ENCODE peak calls at places on chromosome 20, in eight cellular contexts. One of them, this sample, is unnamed.

GRCh38 chr20:8043687-8044278 is 24.2 kb upstream of the TMX4 start:
- DNase-seq in PC-3: peak
- DNase-seq in GM23248: peak
- DNase-seq in neural progenitor cell: peak
- DNase-seq in MM.1S: peak
- DNase-seq in HCT116: peak
- DNase-seq in hepatocyte: peak
- DNase-seq in GM23338: peak
- DNase-seq in this sample: peak

GRCh38 chr20:52457826-52458225 is 266.2 kb upstream of the ZFP64 start:
- DNase-seq in PC-3: peak
- DNase-seq in GM23248: peak
- DNase-seq in neural progenitor cell: no peak
- DNase-seq in MM.1S: no peak
- DNase-seq in HCT116: no peak
- DNase-seq in hepatocyte: peak
- DNase-seq in GM23338: no peak
- DNase-seq in this sample: no peak

GRCh38 chr20:10090588-10091166 is 55.9 kb downstream of the ANKEF1 start:
- DNase-seq in PC-3: peak
- DNase-seq in GM23248: peak
- DNase-seq in neural progenitor cell: peak
- DNase-seq in MM.1S: peak
- DNase-seq in HCT116: peak
- DNase-seq in hepatocyte: peak
- DNase-seq in GM23338: peak
- DNase-seq in this sample: peak

GRCh38 chr20:48626226-48626937 is 201.4 kb downstream of the PREX1 start:
- DNase-seq in PC-3: no peak
- DNase-seq in GM23248: no peak
- DNase-seq in neural progenitor cell: no peak
- DNase-seq in MM.1S: no peak
- DNase-seq in HCT116: no peak
- DNase-seq in hepatocyte: no peak
- DNase-seq in GM23338: no peak
- DNase-seq in this sample: no peak

GRCh38 chr20:7392551-7392950 is 547.7 kb downstream of the HAO1 start:
- DNase-seq in PC-3: no peak
- DNase-seq in GM23248: peak
- DNase-seq in neural progenitor cell: no peak
- DNase-seq in MM.1S: no peak
- DNase-seq in HCT116: no peak
- DNase-seq in hepatocyte: no peak
- DNase-seq in GM23338: no peak
- DNase-seq in this sample: no peak

GRCh38 chr20:62489186-62489939 is 13.6 kb upstream of the GATA5 start:
- DNase-seq in PC-3: peak
- DNase-seq in GM23248: peak
- DNase-seq in neural progenitor cell: no peak
- DNase-seq in MM.1S: no peak
- DNase-seq in HCT116: no peak
- DNase-seq in hepatocyte: peak
- DNase-seq in GM23338: no peak
- DNase-seq in this sample: no peak

GRCh38 chr20:25059866-25060465 is 2.0 kb upstream of the ACSS1 start:
- DNase-seq in PC-3: peak
- DNase-seq in GM23248: no peak
- DNase-seq in neural progenitor cell: no peak
- DNase-seq in MM.1S: no peak
- DNase-seq in HCT116: no peak
- DNase-seq in hepatocyte: no peak
- DNase-seq in GM23338: no peak
- DNase-seq in this sample: no peak

GRCh38 chr20:11094196-11094595 is 420.4 kb upstream of the JAG1 start:
- DNase-seq in PC-3: no peak
- DNase-seq in GM23248: no peak
- DNase-seq in neural progenitor cell: no peak
- DNase-seq in MM.1S: no peak
- DNase-seq in HCT116: no peak
- DNase-seq in hepatocyte: no peak
- DNase-seq in GM23338: no peak
- DNase-seq in this sample: no peak

GRCh38 chr20:2610941-2611720 is 41.3 kb upstream of the NOP56 start:
- DNase-seq in PC-3: peak
- DNase-seq in GM23248: no peak
- DNase-seq in neural progenitor cell: no peak
- DNase-seq in MM.1S: no peak
- DNase-seq in HCT116: no peak
- DNase-seq in hepatocyte: no peak
- DNase-seq in GM23338: no peak
- DNase-seq in this sample: no peak

GRCh38 chr20:50369225-50370035 is 140.8 kb upstream of the PTPN1 start:
- DNase-seq in PC-3: no peak
- DNase-seq in GM23248: no peak
- DNase-seq in neural progenitor cell: no peak
- DNase-seq in MM.1S: no peak
- DNase-seq in HCT116: no peak
- DNase-seq in hepatocyte: peak
- DNase-seq in GM23338: no peak
- DNase-seq in this sample: no peak

GRCh38 chr20:35329435-35330139 is 37.4 kb upstream of the FAM83C start:
- DNase-seq in PC-3: peak
- DNase-seq in GM23248: peak
- DNase-seq in neural progenitor cell: peak
- DNase-seq in MM.1S: peak
- DNase-seq in HCT116: no peak
- DNase-seq in hepatocyte: peak
- DNase-seq in GM23338: peak
- DNase-seq in this sample: peak

GRCh38 chr20:56504373-56505005 is 20.1 kb upstream of the FAM209A start:
- DNase-seq in PC-3: no peak
- DNase-seq in GM23248: peak
- DNase-seq in neural progenitor cell: peak
- DNase-seq in MM.1S: no peak
- DNase-seq in HCT116: no peak
- DNase-seq in hepatocyte: no peak
- DNase-seq in GM23338: peak
- DNase-seq in this sample: no peak

GRCh38 chr20:50575869-50576720 is 65.9 kb downstream of the PTPN1 start:
- DNase-seq in PC-3: peak
- DNase-seq in GM23248: peak
- DNase-seq in neural progenitor cell: peak
- DNase-seq in MM.1S: no peak
- DNase-seq in HCT116: peak
- DNase-seq in hepatocyte: peak
- DNase-seq in GM23338: peak
- DNase-seq in this sample: peak

GRCh38 chr20:18267815-18268214 is 20.5 kb upstream of the ZNF133 start:
- DNase-seq in PC-3: no peak
- DNase-seq in GM23248: no peak
- DNase-seq in neural progenitor cell: peak
- DNase-seq in MM.1S: no peak
- DNase-seq in HCT116: no peak
- DNase-seq in hepatocyte: no peak
- DNase-seq in GM23338: peak
- DNase-seq in this sample: no peak

GRCh38 chr20:37987602-37988290 is 45.5 kb downstream of the TTI1 start:
- DNase-seq in PC-3: no peak
- DNase-seq in GM23248: no peak
- DNase-seq in neural progenitor cell: no peak
- DNase-seq in MM.1S: no peak
- DNase-seq in HCT116: no peak
- DNase-seq in hepatocyte: peak
- DNase-seq in GM23338: no peak
- DNase-seq in this sample: no peak

GRCh38 chr20:25525857-25526256 is 59.5 kb downstream of the NINL start:
- DNase-seq in PC-3: peak
- DNase-seq in GM23248: peak
- DNase-seq in neural progenitor cell: no peak
- DNase-seq in MM.1S: no peak
- DNase-seq in HCT116: no peak
- DNase-seq in hepatocyte: peak
- DNase-seq in GM23338: no peak
- DNase-seq in this sample: no peak

GRCh38 chr20:36148439-36148838 is 6.1 kb upstream of the EPB41L1 start:
- DNase-seq in PC-3: no peak
- DNase-seq in GM23248: no peak
- DNase-seq in neural progenitor cell: no peak
- DNase-seq in MM.1S: no peak
- DNase-seq in HCT116: no peak
- DNase-seq in hepatocyte: no peak
- DNase-seq in GM23338: no peak
- DNase-seq in this sample: no peak

GRCh38 chr20:53487453-53487852 is 106.2 kb downstream of the ZNF217 start:
- DNase-seq in PC-3: no peak
- DNase-seq in GM23248: no peak
- DNase-seq in neural progenitor cell: no peak
- DNase-seq in MM.1S: no peak
- DNase-seq in HCT116: no peak
- DNase-seq in hepatocyte: no peak
- DNase-seq in GM23338: no peak
- DNase-seq in this sample: no peak

DNA sequence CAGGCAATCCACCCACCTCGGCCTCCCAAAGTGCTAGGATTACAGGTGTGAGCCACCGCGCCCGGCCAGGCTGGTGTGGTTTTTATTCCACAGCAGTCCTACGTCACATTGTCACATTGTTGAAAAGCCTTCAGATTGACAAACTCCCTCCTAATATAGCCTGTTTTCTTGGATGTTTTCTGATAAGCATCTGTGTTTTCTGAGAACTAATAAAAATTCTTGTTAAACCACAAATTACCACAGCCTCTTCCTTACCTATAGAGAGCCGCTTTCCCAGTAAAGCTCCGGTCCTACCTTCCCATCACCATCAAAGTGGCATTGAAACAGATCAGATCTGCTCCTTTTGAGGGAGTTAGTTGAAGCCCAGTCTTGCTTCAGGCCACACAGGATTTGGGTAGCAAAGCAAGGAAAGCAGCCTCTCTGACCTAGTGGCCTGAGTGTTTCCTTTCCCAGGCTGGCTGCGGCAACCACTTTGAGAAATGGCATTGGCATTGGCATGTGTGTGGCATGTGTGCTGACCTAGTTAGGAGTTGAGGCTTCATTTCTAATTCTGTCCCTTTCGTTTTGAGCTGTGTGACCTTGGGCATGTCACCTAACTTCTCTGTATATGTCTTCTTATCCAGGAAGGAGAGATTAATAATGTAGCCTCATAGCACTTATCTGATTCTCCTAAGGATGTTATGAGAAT is 1.7 kb upstream of the PKIG start:
- DNase-seq in PC-3: peak
- DNase-seq in GM23248: no peak
- DNase-seq in neural progenitor cell: no peak
- DNase-seq in MM.1S: no peak
- DNase-seq in HCT116: no peak
- DNase-seq in hepatocyte: no peak
- DNase-seq in GM23338: no peak
- DNase-seq in this sample: no peak
- TF ChIP-seq EZH2phosphoT487 in PC-3: no peak
- TF ChIP-seq EZH2phosphoT487 in GM23248: no peak
- TF ChIP-seq EZH2phosphoT487 in neural progenitor cell: no peak
- TF ChIP-seq EZH2phosphoT487 in MM.1S: no peak
- TF ChIP-seq EZH2phosphoT487 in HCT116: no peak
- TF ChIP-seq EZH2phosphoT487 in hepatocyte: no peak
- TF ChIP-seq EZH2phosphoT487 in GM23338: no peak
- TF ChIP-seq EZH2phosphoT487 in this sample: no peak

GRCh38 chr20:4439461-4439860 is 282.2 kb upstream of the PRND start:
- DNase-seq in PC-3: no peak
- DNase-seq in GM23248: no peak
- DNase-seq in neural progenitor cell: no peak
- DNase-seq in MM.1S: no peak
- DNase-seq in HCT116: no peak
- DNase-seq in hepatocyte: no peak
- DNase-seq in GM23338: no peak
- DNase-seq in this sample: no peak
- H3K4me2 ChIP-seq in PC-3: no peak
- H3K4me2 ChIP-seq in GM23248: no peak
- H3K4me2 ChIP-seq in neural progenitor cell: no peak
- H3K4me2 ChIP-seq in MM.1S: no peak
- H3K4me2 ChIP-seq in HCT116: no peak
- H3K4me2 ChIP-seq in hepatocyte: no peak
- H3K4me2 ChIP-seq in GM23338: no peak
- H3K4me2 ChIP-seq in this sample: no peak

DNA sequence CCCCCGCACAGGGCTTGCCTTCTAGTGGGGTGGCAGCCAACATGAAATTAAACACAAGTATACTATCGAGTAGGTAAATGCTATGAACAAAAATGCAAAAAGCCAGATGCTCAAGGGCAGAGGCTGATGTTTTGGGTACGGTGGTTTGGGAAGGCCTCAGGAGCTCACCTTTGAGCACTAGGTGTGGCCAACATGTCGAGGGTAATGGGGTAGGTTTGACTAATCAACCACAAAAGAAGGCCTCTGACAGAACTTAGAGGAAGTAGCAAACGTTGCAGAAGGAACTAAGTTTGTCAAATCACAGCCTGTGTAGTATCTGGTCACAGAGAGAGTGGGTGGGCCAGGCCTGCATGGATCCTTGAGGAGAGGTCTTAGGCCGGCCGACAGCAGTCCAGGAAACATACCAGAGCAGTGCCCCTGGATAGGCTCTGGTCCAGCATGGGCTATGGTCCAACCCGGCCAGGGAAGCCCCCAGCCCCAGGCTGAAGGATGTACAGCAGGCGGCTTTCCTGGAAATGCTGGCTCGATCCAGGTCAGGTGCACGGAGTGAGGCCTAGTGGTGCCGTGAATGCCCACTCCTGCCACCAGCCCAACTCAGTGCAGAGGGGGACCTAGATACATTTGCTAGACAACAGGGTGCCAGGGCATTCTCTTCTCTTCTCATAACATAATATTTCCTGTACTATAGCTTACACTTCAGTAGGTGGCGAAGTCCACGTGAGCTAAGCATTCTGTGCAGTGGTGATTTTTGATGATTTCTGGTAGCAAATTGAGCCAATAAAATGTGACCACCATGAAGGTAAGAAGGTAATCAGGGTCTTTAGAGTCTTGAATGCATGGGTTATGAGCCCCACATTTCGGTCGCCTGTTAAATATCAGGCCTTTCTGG is 56.3 kb upstream of the CD93 start:
- DNase-seq in PC-3: peak
- DNase-seq in GM23248: no peak
- DNase-seq in neural progenitor cell: no peak
- DNase-seq in MM.1S: no peak
- DNase-seq in HCT116: no peak
- DNase-seq in hepatocyte: no peak
- DNase-seq in GM23338: no peak
- DNase-seq in this sample: no peak
- H3K27ac ChIP-seq in PC-3: peak
- H3K27ac ChIP-seq in GM23248: peak
- H3K27ac ChIP-seq in neural progenitor cell: no peak
- H3K27ac ChIP-seq in MM.1S: no peak
- H3K27ac ChIP-seq in HCT116: no peak
- H3K27ac ChIP-seq in hepatocyte: peak
- H3K27ac ChIP-seq in GM23338: no peak
- H3K27ac ChIP-seq in this sample: no peak

DNA sequence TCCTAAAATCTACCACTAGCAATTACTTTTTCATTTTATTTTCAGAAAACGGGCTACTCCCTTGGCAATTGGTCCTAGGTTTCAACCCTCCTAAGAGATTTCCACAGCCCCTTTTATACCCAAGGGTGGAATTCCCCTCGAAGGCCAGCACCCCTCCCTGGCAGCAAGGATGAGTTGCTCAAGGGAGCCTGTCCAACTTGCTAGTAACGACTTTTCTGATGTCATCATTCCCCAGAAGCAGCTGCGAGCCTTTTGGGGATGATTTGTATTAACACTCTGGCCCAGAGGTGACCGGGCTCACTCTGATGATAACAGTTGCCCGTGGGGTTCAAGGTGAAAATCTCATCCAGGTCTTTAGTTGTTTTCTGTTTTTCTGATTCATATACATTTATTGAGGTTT is 30.7 kb upstream of the NAA20 start:
- DNase-seq in PC-3: no peak
- DNase-seq in GM23248: peak
- DNase-seq in neural progenitor cell: no peak
- DNase-seq in MM.1S: no peak
- DNase-seq in HCT116: no peak
- DNase-seq in hepatocyte: no peak
- DNase-seq in GM23338: no peak
- DNase-seq in this sample: no peak
- TF ChIP-seq EZH2phosphoT487 in PC-3: no peak
- TF ChIP-seq EZH2phosphoT487 in GM23248: no peak
- TF ChIP-seq EZH2phosphoT487 in neural progenitor cell: no peak
- TF ChIP-seq EZH2phosphoT487 in MM.1S: no peak
- TF ChIP-seq EZH2phosphoT487 in HCT116: no peak
- TF ChIP-seq EZH2phosphoT487 in hepatocyte: no peak
- TF ChIP-seq EZH2phosphoT487 in GM23338: no peak
- TF ChIP-seq EZH2phosphoT487 in this sample: no peak